ENCODE peak calls at places on chromosomes 2 and 18, in four cellular contexts. C, S, P and F are unnamed samples. For H3K36me3, the result is how much of the 10 kb centered on the place peaks cover.

GRCh38 chr2:6352906-6353515 is 512.7 kb downstream of the CMPK2 start:
- DNase-seq in P (no peak), C (peak), S (peak), F (no peak)

GRCh38 chr2:72579595-72580180 is 246.1 kb downstream of the EXOC6B start:
- DNase-seq in P (no peak), S (no peak), C (peak), F (no peak)

GRCh38 chr18:12884521-12885323 is 685 bp upstream of the PTPN2 start:
- DNase-seq in S (no peak), C (no peak), P (no peak), F (no peak)

GRCh38 chr2:66925128-66925527 is 472.0 kb upstream of the ETAA1 start:
- DNase-seq in S (no peak), P (no peak), C (no peak), F (no peak)

GRCh38 chr2:172251231-172251630 is 148.5 kb upstream of the DLX2 start:
- DNase-seq in S (no peak), C (no peak), P (no peak), F (no peak)

GRCh38 chr18:55001625-55002024 is 42.4 kb upstream of the CCDC68 start:
- DNase-seq in C (no peak), S (no peak), P (no peak), F (no peak)

GRCh38 chr2:137659616-137660015 is 304.7 kb upstream of the HNMT start:
- DNase-seq in C (no peak), S (no peak), P (peak), F (no peak)

GRCh38 chr18:8835556-8835955 is 130.2 kb downstream of the MTCL1 start:
- DNase-seq in C (no peak), S (peak), P (no peak), F (peak)

DNA sequence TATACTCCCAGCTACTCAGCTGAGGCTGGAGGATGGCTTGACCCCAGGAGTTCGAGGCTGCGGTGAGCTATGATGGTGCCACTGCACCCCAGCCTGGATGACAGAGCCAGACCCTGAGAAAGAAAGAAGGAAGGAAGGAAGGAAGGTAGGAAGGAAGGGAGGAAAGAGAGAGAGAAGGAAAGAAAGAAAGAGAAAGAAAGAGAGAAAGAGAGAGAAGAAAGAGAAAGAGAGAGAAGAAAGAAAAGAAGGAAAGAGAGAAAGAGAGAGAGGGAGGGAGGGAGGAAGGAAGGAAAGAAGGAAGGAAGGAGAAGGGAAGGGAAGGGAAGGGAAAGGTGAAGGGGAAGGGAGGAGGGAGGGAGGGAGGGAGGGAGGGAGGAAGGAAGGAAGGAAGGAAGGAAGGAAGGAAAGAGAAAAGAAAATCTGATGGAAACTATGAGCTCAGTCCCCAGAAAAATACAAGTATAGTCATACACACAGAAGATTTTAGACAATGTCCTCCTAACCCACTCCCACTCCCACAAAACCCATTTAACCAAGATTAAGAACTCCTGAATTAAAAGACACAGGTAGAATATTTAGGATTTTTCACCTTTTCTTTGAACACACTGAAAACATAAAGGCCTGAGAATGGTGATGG is 15.6 kb downstream of the FZD7 start:
- DNase-seq in S (no peak), C (no peak), P (no peak), F (no peak)
- TF ChIP-seq CTCF in S (no peak), C (no peak), P (no peak), F (no peak)

DNA sequence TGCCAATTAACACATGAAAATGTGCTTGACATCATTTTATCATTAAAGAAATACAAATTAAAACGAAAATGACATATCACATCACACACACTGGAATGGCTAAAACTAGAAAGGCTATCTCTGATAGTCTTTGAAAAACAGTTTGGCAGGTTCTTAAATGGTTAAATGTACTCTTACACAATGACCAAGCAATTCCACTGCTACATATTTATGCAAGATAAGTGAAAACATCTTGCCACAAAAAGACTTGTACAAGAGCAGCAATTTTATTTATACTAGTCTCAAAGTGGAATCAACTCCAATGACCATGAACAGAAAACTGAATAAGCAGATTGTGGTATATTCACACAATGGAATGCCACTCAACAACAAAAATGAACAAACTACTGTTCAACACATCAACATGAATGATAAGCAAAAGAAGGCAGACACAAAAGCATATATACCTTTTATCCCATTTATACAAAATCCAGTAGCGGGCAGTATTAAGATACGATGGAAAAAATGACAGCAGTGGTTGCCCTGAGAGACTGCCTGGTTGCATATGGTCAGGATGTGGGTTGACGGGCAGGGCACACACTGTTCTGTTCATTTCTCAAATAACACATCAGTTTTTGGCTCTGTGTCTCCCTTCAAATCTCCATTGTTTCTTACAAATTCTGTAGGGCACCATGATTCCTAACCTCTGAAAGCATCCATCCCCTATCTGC is 25.3 kb downstream of the SP100 start:
- DNase-seq in P (no peak), S (no peak), C (no peak), F (no peak)
- H3K36me3 ChIP-seq in P (under half), S (under half), C (under half), F (under half)

GRCh38 chr2:197131558-197131855 is 179.1 kb downstream of the ANKRD44 start:
- DNase-seq in S (no peak), C (no peak), P (no peak), F (no peak)
- TF ChIP-seq CTCF in S (no peak), C (no peak), P (no peak), F (no peak)

DNA sequence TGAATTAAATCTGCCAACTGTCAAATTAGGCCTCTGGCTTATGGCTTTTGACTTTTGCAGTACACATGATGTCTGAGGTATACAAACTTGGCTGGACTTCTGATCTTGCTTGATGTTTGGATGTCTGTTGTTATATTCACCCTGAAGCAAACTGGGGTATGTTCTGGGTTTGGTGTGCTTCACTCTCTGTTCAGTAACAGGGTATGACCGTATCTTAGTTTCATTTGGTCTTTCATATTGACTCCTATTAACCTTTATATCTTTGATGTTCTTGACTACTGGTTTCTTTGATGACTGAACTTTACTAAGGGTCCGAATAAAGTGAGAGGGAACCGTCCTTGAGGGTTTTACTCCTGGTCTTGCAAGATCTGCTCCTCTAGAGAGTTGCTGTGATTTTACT is 8.2 kb downstream of the CKAP2L start:
- DNase-seq in C (no peak), S (no peak), P (no peak), F (no peak)
- H3K36me3 ChIP-seq in C (under half), S (under half), P (half or more), F (under half)